ENCODE peak calls at places on chromosomes 12 and 14, in four cellular contexts. C is thyroid gland; R is NCI-H510A treated with DMSO at 0.1 percent for 48 hours; P is stimulated activated CD8-positive, alpha-beta memory T cell treated with anti-CD3 and anti-CD28 coated beads, Interleukin-4, amount 100 ng/mL, for 24 hours. F is an unnamed sample.

GRCh38 chr12:65891987-65892481 is 67.8 kb downstream of the HMGA2 start:
- DNase-seq in P (no peak), R (no peak), C (peak; percentile 79), F (no peak)

GRCh38 chr14:75794615-75795038 is 133.6 kb downstream of the TTLL5 start:
- DNase-seq in P (no peak), C (no peak), R (no peak), F (no peak)

GRCh38 chr12:93200291-93200917 is 177.3 kb upstream of the NUDT4 start:
- DNase-seq in P (no peak), C (no peak), R (no peak), F (no peak)

GRCh38 chr14:99289394-99290189 is 17.6 kb upstream of the BCL11B start:
- DNase-seq in P (no peak), R (no peak), C (no peak), F (no peak)

GRCh38 chr12:69389836-69390235 is 30.3 kb downstream of the YEATS4 start:
- DNase-seq in C (no peak), P (no peak), R (no peak), F (no peak)

GRCh38 chr12:34287986-34288962 is 266.0 kb downstream of the ALG10 start:
- DNase-seq in C (no peak), R (no peak), P (no peak), F (no peak)

GRCh38 chr14:51430079-51430478 is 190.0 kb downstream of the TMX1 start:
- DNase-seq in C (no peak), P (no peak), R (no peak), F (no peak)

GRCh38 chr14:96676161-96676560 is 121.0 kb upstream of the VRK1 start:
- DNase-seq in C (no peak), R (no peak), P (no peak), F (no peak)

GRCh38 chr14:32225378-32225920 is 22.4 kb upstream of the RNU6-8 start:
- DNase-seq in R (no peak), P (no peak), C (no peak), F (no peak)

GRCh38 chr12:131830335-131831020 is 2.3 kb downstream of the MMP17 start:
- DNase-seq in R (peak; percentile 56), P (no peak), C (peak; percentile 58), F (peak; percentile 80)

GRCh38 chr14:102196008-102196407 is 56.3 kb downstream of the WDR20 start:
- DNase-seq in C (no peak), R (no peak), P (no peak), F (no peak)

GRCh38 chr12:46674126-46674525 is 151.7 kb downstream of the SLC38A4 start:
- DNase-seq in R (no peak), P (no peak), C (no peak), F (no peak)

GRCh38 chr14:76772300-76773187 is 11.3 kb downstream of the VASH1 start:
- DNase-seq in P (no peak), C (no peak), R (no peak), F (no peak)

GRCh38 chr14:32939254-32940065 is 781 bp downstream of the NPAS3 start:
- DNase-seq in R (peak; percentile 70), C (peak; percentile 90), P (no peak), F (peak; percentile 66)

GRCh38 chr14:34930591-34931069 is 52.2 kb upstream of the SRP54 start:
- DNase-seq in C (no peak), P (no peak), R (no peak), F (no peak)

GRCh38 chr14:32711103-32711680 is 227.5 kb upstream of the NPAS3 start:
- DNase-seq in C (peak; percentile 12), P (no peak), R (peak; percentile 77), F (peak; percentile 42)

GRCh38 chr12:132065609-132066344 is 78.3 kb downstream of the DDX51 start:
- DNase-seq in C (no peak), P (no peak), R (no peak), F (no peak)

GRCh38 chr14:72253503-72253902 is 321.3 kb downstream of the RGS6 start:
- DNase-seq in P (no peak), C (no peak), R (no peak), F (no peak)

GRCh38 chr14:100554082-100554677 is 33.0 kb downstream of the BEGAIN start:
- DNase-seq in P (no peak), C (no peak), R (peak; percentile 50), F (no peak)

GRCh38 chr14:88804035-88804434 is 11.3 kb upstream of the EML5 start:
- DNase-seq in P (no peak), C (no peak), R (no peak), F (no peak)

GRCh38 chr12:7091660-7092228 is 501 bp downstream of the C1R start:
- DNase-seq in R (no peak), C (no peak), P (no peak), F (no peak)

GRCh38 chr12:52631676-52632459 is 13.5 kb upstream of the KRT73 start:
- DNase-seq in C (no peak), R (no peak), P (no peak), F (no peak)

GRCh38 chr14:92421756-92422155 is 91.8 kb upstream of the RIN3 start:
- DNase-seq in R (no peak), C (no peak), P (no peak), F (no peak)

GRCh38 chr14:102517412-102518062 is 8.0 kb upstream of the ANKRD9 start:
- DNase-seq in P (no peak), R (no peak), C (no peak), F (no peak)

GRCh38 chr12:51393676-51394545 is 2.7 kb upstream of the GALNT6 start:
- DNase-seq in P (peak; percentile 37), C (no peak), R (no peak), F (no peak)

GRCh38 chr12:79127268-79127895 is 262.8 kb downstream of the SYT1 start:
- DNase-seq in P (no peak), C (no peak), R (no peak), F (no peak)

GRCh38 chr14:49641697-49642129 is 6.7 kb upstream of the DNAAF2 start:
- DNase-seq in R (peak; percentile 17), C (peak; percentile 17), P (no peak), F (no peak)

GRCh38 chr12:58920102-58920955 is at the start of gene LRIG3:
- DNase-seq in R (peak; percentile 67), C (peak; percentile 94), P (no peak), F (peak; percentile 88)

GRCh38 chr14:102530828-102531478 is 21.4 kb upstream of the ANKRD9 start:
- DNase-seq in P (no peak), C (no peak), R (peak; percentile 52), F (no peak)

GRCh38 chr14:102527255-102528232 is 18.0 kb upstream of the ANKRD9 start:
- DNase-seq in P (no peak), R (no peak), C (no peak), F (no peak)

GRCh38 chr12:87439990-87440827 is 589.0 kb downstream of the C12orf50 start:
- DNase-seq in P (no peak), R (no peak), C (no peak), F (no peak)

GRCh38 chr14:105737504-105738246 is 211.3 kb downstream of the TMEM121 start:
- DNase-seq in P (no peak), C (no peak), R (no peak), F (no peak)

GRCh38 chr14:69690042-69690441 is 76.9 kb upstream of the SRSF5 start:
- DNase-seq in R (no peak), C (no peak), P (no peak), F (no peak)

GRCh38 chr14:63922696-63923421 is 70.1 kb downstream of the SYNE2 start:
- DNase-seq in C (peak; percentile 59), P (no peak), R (no peak), F (no peak)

GRCh38 chr12:3004655-3005565 is 45.7 kb downstream of the TEAD4 start:
- DNase-seq in C (peak; percentile 59), P (no peak), R (no peak), F (no peak)

F was measured in NCI-H345.